ENCODE peak calls at places on chromosome 7, in seven cellular contexts. C is HuH-7.5; Q is caudate nucleus; S is T-helper 2 cell treated with Interferon-gamma antibody and Interleukin-4, amounts not matched to agents 5 μg/mL and 100 μg/mL, for 36 hours; A is amygdala; W is nucleus accumbens; B is astrocyte of the cerebellum. H is an unnamed sample.

GRCh38 chr7:130108809-130109208 is 38.5 kb downstream of the KLHDC10 start:
- DNase-seq in C (no peak), Q (no peak), S (no peak), A (no peak), W (no peak), B (no peak), H (no peak)

GRCh38 chr7:39642896-39643295 is 19.5 kb downstream of the RALA start:
- DNase-seq in C (no peak), Q (no peak), S (no peak), A (no peak), W (no peak), B (no peak), H (no peak)

GRCh38 chr7:152862033-152862432 is 102.5 kb downstream of the ACTR3B start:
- DNase-seq in C (no peak), Q (no peak), S (no peak), A (no peak), W (no peak), B (no peak), H (no peak)

GRCh38 chr7:158646766-158647474 is 57.7 kb downstream of the NCAPG2 start:
- DNase-seq in C (peak; percentile 19), Q (no peak), S (no peak), A (no peak), W (no peak), B (no peak), H (no peak)

GRCh38 chr7:41882745-41883527 is 180.0 kb upstream of the INHBA start:
- DNase-seq in C (no peak), Q (no peak), S (no peak), A (no peak), W (no peak), B (no peak), H (no peak)

GRCh38 chr7:90631502-90631901 is 35.4 kb downstream of the CDK14 start:
- DNase-seq in C (no peak), Q (no peak), S (no peak), A (no peak), W (no peak), B (no peak), H (no peak)

GRCh38 chr7:128794020-128794419 is 2.3 kb downstream of the CCDC136 start:
- DNase-seq in C (no peak), Q (no peak), S (no peak), A (no peak), W (no peak), B (no peak), H (peak; percentile 37)

GRCh38 chr7:43785425-43785824 is 26.9 kb downstream of the BLVRA start:
- DNase-seq in C (no peak), Q (no peak), S (no peak), A (no peak), W (no peak), B (peak; percentile 44), H (no peak)

GRCh38 chr7:105880571-105881330 is 4.4 kb upstream of the ATXN7L1 start:
- DNase-seq in C (no peak), Q (no peak), S (no peak), A (no peak), W (no peak), B (no peak), H (no peak)

GRCh38 chr7:150450491-150450992 is at the start of gene GIMAP8:
- DNase-seq in C (no peak), Q (no peak), S (peak; percentile 47), A (no peak), W (no peak), B (no peak), H (no peak)

GRCh38 chr7:38463277-38464224 is 167.6 kb downstream of the AMPH start:
- DNase-seq in C (no peak), Q (no peak), S (peak; percentile 79), A (peak; percentile 33), W (no peak), B (peak; percentile 83), H (no peak)

GRCh38 chr7:22802426-22802825 is 20.2 kb downstream of the TOMM7 start:
- DNase-seq in C (no peak), Q (no peak), S (no peak), A (no peak), W (no peak), B (no peak), H (no peak)

GRCh38 chr7:100130608-100131453 is 4.1 kb downstream of the MBLAC1 start:
- DNase-seq in C (peak; percentile 84), Q (peak; percentile 66), S (peak; percentile 75), A (peak; percentile 65), W (peak; percentile 55), B (no peak), H (peak; percentile 31)

GRCh38 chr7:95794917-95795515 is 22.7 kb downstream of the DYNC1I1 start:
- DNase-seq in C (no peak), Q (no peak), S (no peak), A (no peak), W (no peak), B (no peak), H (peak; percentile 33)

GRCh38 chr7:155381852-155382801 is 75.8 kb upstream of the EN2 start:
- DNase-seq in C (no peak), Q (no peak), S (no peak), A (no peak), W (no peak), B (no peak), H (no peak)

GRCh38 chr7:98222533-98223195 is 11.4 kb downstream of the BHLHA15 start:
- DNase-seq in C (no peak), Q (no peak), S (no peak), A (no peak), W (no peak), B (no peak), H (no peak)

GRCh38 chr7:88226886-88227516 is 7.2 kb upstream of the SRI start:
- DNase-seq in C (no peak), Q (no peak), S (no peak), A (no peak), W (no peak), B (no peak), H (peak; percentile 13)

GRCh38 chr7:80231719-80232118 is 97.1 kb downstream of the GNAI1 start:
- DNase-seq in C (no peak), Q (no peak), S (no peak), A (no peak), W (no peak), B (no peak), H (no peak)

GRCh38 chr7:101173752-101174244 is 6.3 kb downstream of the NAT16 start:
- DNase-seq in C (peak; percentile 31), Q (no peak), S (peak; percentile 64), A (no peak), W (no peak), B (no peak), H (peak; percentile 75)

GRCh38 chr7:28078036-28078901 is 102.3 kb downstream of the JAZF1 start:
- DNase-seq in C (peak; percentile 26), Q (no peak), S (peak; percentile 13), A (no peak), W (peak; percentile 11), B (peak; percentile 33), H (peak; percentile 33)

GRCh38 chr7:11623093-11623678 is 208.8 kb downstream of the THSD7A start:
- DNase-seq in C (no peak), Q (no peak), S (no peak), A (no peak), W (no peak), B (no peak), H (no peak)

GRCh38 chr7:128840326-128841170 is 10.3 kb downstream of the FLNC start:
- DNase-seq in C (no peak), Q (no peak), S (no peak), A (no peak), W (no peak), B (no peak), H (no peak)

GRCh38 chr7:85104432-85105205 is 82.2 kb downstream of the SEMA3D start:
- DNase-seq in C (no peak), Q (no peak), S (no peak), A (no peak), W (no peak), B (no peak), H (no peak)

GRCh38 chr7:48242846-48243245 is 71.6 kb downstream of the ABCA13 start:
- DNase-seq in C (no peak), Q (no peak), S (no peak), A (no peak), W (no peak), B (no peak), H (no peak)